ENCODE peak calls at places on chromosomes 4 and X, in four cellular contexts. K is fibroblast of gingiva, D is left ventricle myocardium inferior, G is HT-29. N is an unnamed sample.
A peak's percentile ranks its signal among the peaks of the same experiment; 100 is the strongest.

GRCh38 chr4:106039796-106040195 is 144.5 kb downstream of the NPNT start:
- DNase-seq in K (no peak), D (no peak), G (no peak), N (no peak)

GRCh38 chrX:50712777-50713176 is 101.2 kb downstream of the SHROOM4 start:
- DNase-seq in K (no peak), D (no peak), G (no peak), N (no peak)

GRCh38 chr4:48342559-48342878 is 1.2 kb downstream of the SLAIN2 start:
- DNase-seq in K (no peak), D (no peak), G (no peak), N (peak; percentile 1)

GRCh38 chrX:64218023-64218422 is 12.4 kb downstream of the ASB12 start:
- DNase-seq in K (no peak), D (no peak), G (no peak), N (no peak)

GRCh38 chr4:3784469-3785291 is 18.5 kb downstream of the ADRA2C start:
- DNase-seq in K (no peak), D (no peak), G (no peak), N (no peak)

GRCh38 chrX:131970347-131970746 is 52.8 kb upstream of the STK26 start:
- DNase-seq in K (no peak), D (no peak), G (no peak), N (no peak)

GRCh38 chr4:38610844-38611550 is 53.0 kb upstream of the KLF3 start:
- DNase-seq in K (no peak), D (no peak), G (peak; percentile 62), N (no peak)

GRCh38 chr4:147678796-147679549 is 5.0 kb downstream of the PRMT9 start:
- DNase-seq in K (peak; percentile 30), D (no peak), G (peak; percentile 7), N (no peak)

GRCh38 chr4:157045507-157046127 is 30.3 kb upstream of the GLRB start:
- DNase-seq in K (peak; percentile 64), D (no peak), G (peak; percentile 71), N (no peak)

GRCh38 chrX:136708348-136708747 is 60.4 kb downstream of the CD40LG start:
- DNase-seq in K (no peak), D (no peak), G (peak; percentile 37), N (no peak)

GRCh38 chrX:69229436-69229835 is 64.2 kb upstream of the PJA1 start:
- DNase-seq in K (peak; percentile 2), D (no peak), G (no peak), N (no peak)

GRCh38 chr4:113822555-113823290 is 61.2 kb upstream of the CAMK2D start:
- DNase-seq in K (no peak), D (no peak), G (no peak), N (no peak)

GRCh38 chr4:99712530-99712929 is 54.9 kb upstream of the C4orf54 start:
- DNase-seq in K (no peak), D (no peak), G (no peak), N (no peak)

GRCh38 chr4:18568600-18568999 is 547.0 kb upstream of the LCORL start:
- DNase-seq in K (no peak), D (no peak), G (peak; percentile 5), N (no peak)

GRCh38 chr4:75555294-75556164 is at the start of gene ODAPH:
- DNase-seq in K (no peak), D (no peak), G (no peak), N (peak; percentile 19)

GRCh38 chr4:25180524-25181131 is 20.4 kb upstream of the SEPSECS start:
- DNase-seq in K (peak; percentile 40), D (no peak), G (peak; percentile 59), N (no peak)

GRCh38 chr4:143405197-143405730 is 68.6 kb downstream of the GAB1 start:
- DNase-seq in K (no peak), D (no peak), G (no peak), N (no peak)

GRCh38 chr4:159137176-159137575 is 34.3 kb downstream of the RAPGEF2 start:
- DNase-seq in K (no peak), D (no peak), G (no peak), N (no peak)

GRCh38 chr4:94595880-94596483 is 144.2 kb downstream of the PDLIM5 start:
- DNase-seq in K (peak; percentile 54), D (no peak), G (peak; percentile 59), N (no peak)

GRCh38 chrX:67524428-67524827 is 19.4 kb upstream of the AR start:
- DNase-seq in K (no peak), D (no peak), G (no peak), N (no peak)

GRCh38 chr4:152784490-152785195 is 4.9 kb downstream of the ARFIP1 start:
- DNase-seq in K (peak; percentile 83), D (no peak), G (peak; percentile 47), N (no peak)

GRCh38 chr4:142585411-142585810 is 260.7 kb downstream of the INPP4B start:
- DNase-seq in K (peak; percentile 4), D (no peak), G (no peak), N (no peak)

GRCh38 chrX:69605521-69605920 is 10.4 kb upstream of the EDA start:
- DNase-seq in K (no peak), D (no peak), G (no peak), N (no peak)

GRCh38 chr4:98581126-98581525 is 77.3 kb downstream of the TSPAN5 start:
- DNase-seq in K (no peak), D (no peak), G (no peak), N (no peak)

GRCh38 chrX:153941331-153942252 is 2.9 kb downstream of the RENBP start:
- DNase-seq in K (no peak), D (no peak), G (no peak), N (no peak)

GRCh38 chrX:84339507-84340364 is 151.7 kb upstream of the RPS6KA6 start:
- DNase-seq in K (no peak), D (no peak), G (peak; percentile 48), N (no peak)

GRCh38 chr4:31107362-31107761 is 387.2 kb downstream of the PCDH7 start:
- DNase-seq in K (no peak), D (no peak), G (no peak), N (no peak)

GRCh38 chr4:2837904-2838496 is 5.6 kb upstream of the ADD1 start:
- DNase-seq in K (peak; percentile 61), D (no peak), G (no peak), N (peak; percentile 40)

GRCh38 chr4:117560329-117560728 is 474.0 kb upstream of the NDST3 start:
- DNase-seq in K (no peak), D (no peak), G (peak; percentile 42), N (no peak)

GRCh38 chr4:119623025-119623424 is 5.6 kb downstream of the PDE5A start:
- DNase-seq in K (peak; percentile 3), D (no peak), G (no peak), N (no peak)

GRCh38 chrX:72713130-72713529 is 976 bp downstream of the PHKA1 start:
- DNase-seq in K (no peak), D (no peak), G (peak; percentile 13), N (no peak)

GRCh38 chr4:156523991-156524390 is 447.6 kb downstream of the PDGFC start:
- DNase-seq in K (no peak), D (no peak), G (no peak), N (no peak)

GRCh38 chr4:82402196-82402775 is 28.0 kb downstream of the HNRNPDL start:
- DNase-seq in K (no peak), D (no peak), G (no peak), N (no peak)

GRCh38 chrX:11363069-11363594 is 69.9 kb downstream of the AMELX start:
- DNase-seq in K (no peak), D (no peak), G (no peak), N (no peak)

GRCh38 chrX:96924581-96924980 is 40.9 kb downstream of the RPA4 start:
- DNase-seq in K (no peak), D (no peak), G (no peak), N (no peak)

GRCh38 chr4:7206856-7207567 is 14.7 kb downstream of the SORCS2 start:
- DNase-seq in K (peak; percentile 70), D (peak; percentile 86), G (no peak), N (no peak)

N was measured in activated T-helper 9 cell treated with anti-CD3 and anti-CD28 coated beads, Interleukin-2, amount 50 U/mL, for 16 hours.